ENCODE peak calls at places on chromosomes 2 and 18, in six cellular contexts. H is PC-3, F is IMR-90, O is Peyer's patch, E is coronary artery, P is fibroblast of lung. L is an unnamed sample.

GRCh38 chr18:22378672-22379282 is 38.9 kb downstream of the CTAGE1 start:
- DNase-seq in H (peak), F (peak), O (no peak), E (no peak), P (peak), L (peak)

GRCh38 chr2:186949716-186950256 is 100.8 kb upstream of the ZSWIM2 start:
- DNase-seq in H (no peak), F (no peak), O (no peak), E (no peak), P (no peak), L (no peak)

GRCh38 chr2:9565436-9566153 is 10.0 kb upstream of the ADAM17 start:
- DNase-seq in H (peak), F (peak), O (no peak), E (peak), P (peak), L (no peak)

GRCh38 chr2:203891474-203891873 is 23.9 kb downstream of the CTLA4 start:
- DNase-seq in H (no peak), F (no peak), O (no peak), E (no peak), P (no peak), L (no peak)

GRCh38 chr2:72961036-72961720 is 43.9 kb downstream of the EMX1 start:
- DNase-seq in H (no peak), F (no peak), O (no peak), E (no peak), P (no peak), L (no peak)

GRCh38 chr2:37321029-37321682 is 3.5 kb downstream of the PRKD3 start:
- DNase-seq in H (no peak), F (no peak), O (no peak), E (no peak), P (no peak), L (no peak)

GRCh38 chr2:63993871-63994270 is 25.4 kb downstream of the VPS54 start:
- DNase-seq in H (no peak), F (no peak), O (no peak), E (no peak), P (no peak), L (no peak)

GRCh38 chr2:239046822-239047221 is 198.9 kb downstream of the TWIST2 start:
- DNase-seq in H (no peak), F (no peak), O (no peak), E (no peak), P (no peak), L (no peak)

GRCh38 chr2:175432021-175432420 is 250.5 kb upstream of the ATP5MC3 start:
- DNase-seq in H (no peak), F (no peak), O (no peak), E (no peak), P (no peak), L (no peak)

GRCh38 chr2:239247401-239248245 is 153.2 kb downstream of the HDAC4 start:
- DNase-seq in H (peak), F (no peak), O (no peak), E (peak), P (no peak), L (no peak)

GRCh38 chr2:206800501-206801416 is 35.4 kb downstream of the FASTKD2 start:
- DNase-seq in H (peak), F (peak), O (peak), E (peak), P (peak), L (peak)

GRCh38 chr2:216139884-216140283 is 30.7 kb downstream of the XRCC5 start:
- DNase-seq in H (peak), F (no peak), O (peak), E (no peak), P (no peak), L (peak)

GRCh38 chr2:10228611-10229365 is 73.9 kb upstream of the HPCAL1 start:
- DNase-seq in H (no peak), F (no peak), O (no peak), E (no peak), P (no peak), L (no peak)

GRCh38 chr18:58540381-58540943 is 88.4 kb downstream of the ALPK2 start:
- DNase-seq in H (no peak), F (no peak), O (no peak), E (no peak), P (no peak), L (no peak)

GRCh38 chr18:61889541-61889940 is 3.3 kb downstream of the RNF152 start:
- DNase-seq in H (no peak), F (no peak), O (no peak), E (no peak), P (no peak), L (no peak)

GRCh38 chr2:239140346-239141020 is 260.3 kb downstream of the HDAC4 start:
- DNase-seq in H (peak), F (no peak), O (no peak), E (no peak), P (no peak), L (no peak)

GRCh38 chr2:138501427-138502252 is at the start of gene SPOPL:
- DNase-seq in H (peak), F (peak), O (peak), E (peak), P (peak), L (peak)

GRCh38 chr18:77098554-77099174 is 33.9 kb downstream of the MBP start:
- DNase-seq in H (no peak), F (no peak), O (no peak), E (no peak), P (peak), L (peak)

GRCh38 chr2:160241251-160242137 is 41.4 kb upstream of the ITGB6 start:
- DNase-seq in H (peak), F (peak), O (no peak), E (no peak), P (peak), L (no peak)

GRCh38 chr2:237448171-237448570 is 34.2 kb upstream of the COL6A3 start:
- DNase-seq in H (no peak), F (no peak), O (no peak), E (no peak), P (no peak), L (no peak)

GRCh38 chr2:127439343-127439742 is 21.1 kb downstream of the PROC start:
- DNase-seq in H (no peak), F (no peak), O (peak), E (no peak), P (no peak), L (no peak)

GRCh38 chr2:127355407-127356008 is 32.3 kb downstream of the MAP3K2 start:
- DNase-seq in H (peak), F (no peak), O (no peak), E (no peak), P (peak), L (peak)

GRCh38 chr2:237283136-237283928 is 130.6 kb downstream of the COL6A3 start:
- DNase-seq in H (peak), F (peak), O (no peak), E (no peak), P (peak), L (no peak)

GRCh38 chr18:55334875-55335274 is 253.1 kb downstream of the TCF4 start:
- DNase-seq in H (no peak), F (no peak), O (peak), E (no peak), P (no peak), L (no peak)

GRCh38 chr2:189178007-189178406 is 1.6 kb downstream of the COL5A2 start:
- DNase-seq in H (no peak), F (peak), O (no peak), E (no peak), P (peak), L (no peak)

GRCh38 chr2:54658548-54659207 is 64.8 kb upstream of the EML6 start:
- DNase-seq in H (no peak), F (peak), O (no peak), E (no peak), P (peak), L (no peak)

GRCh38 chr2:109321570-109321969 is 192.6 kb downstream of the SH3RF3 start:
- DNase-seq in H (no peak), F (peak), O (no peak), E (no peak), P (peak), L (no peak)

GRCh38 chr2:121362226-121362625 is 77.2 kb upstream of the TFCP2L1 start:
- DNase-seq in H (peak), F (no peak), O (no peak), E (no peak), P (no peak), L (no peak)

GRCh38 chr2:199441759-199442158 is 16.0 kb downstream of the SATB2 start:
- DNase-seq in H (peak), F (no peak), O (no peak), E (no peak), P (no peak), L (no peak)

GRCh38 chr2:86038291-86039081 is 67.2 kb downstream of the POLR1A start:
- DNase-seq in H (no peak), F (no peak), O (peak), E (no peak), P (peak), L (peak)

GRCh38 chr2:157190151-157190550 is 67.4 kb upstream of the GALNT5 start:
- DNase-seq in H (peak), F (peak), O (no peak), E (no peak), P (peak), L (no peak)

GRCh38 chr2:88016948-88017779 is 817 bp upstream of the RNU2-63P start:
- DNase-seq in H (no peak), F (no peak), O (peak), E (no peak), P (no peak), L (no peak)

GRCh38 chr2:101120124-101120996 is 30.8 kb downstream of the TBC1D8 start:
- DNase-seq in H (peak), F (peak), O (no peak), E (peak), P (peak), L (no peak)

GRCh38 chr2:151200277-151200676 is 61.4 kb downstream of the RBM43 start:
- DNase-seq in H (no peak), F (no peak), O (no peak), E (no peak), P (no peak), L (no peak)

GRCh38 chr2:33877348-33878016 is 278.4 kb upstream of the FAM98A start:
- DNase-seq in H (no peak), F (no peak), O (no peak), E (no peak), P (no peak), L (no peak)
- H3K27ac ChIP-seq in H (no peak), F (no peak), O (no peak), E (no peak), P (no peak), L (no peak)

GRCh38 chr2:190352668-190353536 is 9.5 kb downstream of the INPP1 start:
- DNase-seq in H (no peak), F (no peak), O (no peak), E (no peak), P (no peak), L (no peak)

GRCh38 chr2:190350371-190350770 is 7.0 kb downstream of the INPP1 start:
- DNase-seq in H (no peak), F (no peak), O (no peak), E (no peak), P (no peak), L (no peak)

GRCh38 chr2:190353537-190353899 is 10.1 kb downstream of the INPP1 start:
- DNase-seq in H (no peak), F (no peak), O (no peak), E (no peak), P (no peak), L (no peak)

GRCh38 chr2:190354003-190354690 is 10.8 kb downstream of the INPP1 start:
- DNase-seq in H (no peak), F (no peak), O (no peak), E (no peak), P (no peak), L (no peak)

GRCh38 chr2:190351955-190352354 is 8.6 kb downstream of the INPP1 start:
- DNase-seq in H (no peak), F (no peak), O (no peak), E (no peak), P (no peak), L (no peak)
- H3K27ac ChIP-seq in H (no peak), F (no peak), O (peak), E (no peak), P (no peak), L (no peak)

DNA sequence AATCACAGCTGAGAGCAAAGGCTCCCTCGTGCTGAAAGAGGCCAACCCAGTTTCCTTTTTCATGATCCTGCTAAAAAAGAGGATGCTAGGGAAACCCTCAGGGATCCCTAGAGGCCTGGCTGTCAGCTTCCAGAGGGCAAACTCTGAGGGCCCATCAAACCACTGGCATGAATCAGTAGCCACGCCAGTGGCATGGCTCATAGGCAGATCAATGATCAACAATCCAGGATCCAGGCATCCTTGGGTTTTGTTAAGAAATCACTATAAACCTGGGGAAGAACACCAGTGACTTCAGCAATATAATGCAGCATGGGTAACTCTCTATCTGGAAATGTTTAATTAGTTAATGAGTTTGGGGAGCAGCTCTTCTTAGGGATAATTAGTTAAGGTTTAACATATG is 286.5 kb downstream of the C1D start:
- DNase-seq in H (no peak), F (no peak), O (no peak), E (no peak), P (no peak), L (no peak)
- H3K27ac ChIP-seq in H (no peak), F (no peak), O (no peak), E (no peak), P (no peak), L (no peak)

DNA sequence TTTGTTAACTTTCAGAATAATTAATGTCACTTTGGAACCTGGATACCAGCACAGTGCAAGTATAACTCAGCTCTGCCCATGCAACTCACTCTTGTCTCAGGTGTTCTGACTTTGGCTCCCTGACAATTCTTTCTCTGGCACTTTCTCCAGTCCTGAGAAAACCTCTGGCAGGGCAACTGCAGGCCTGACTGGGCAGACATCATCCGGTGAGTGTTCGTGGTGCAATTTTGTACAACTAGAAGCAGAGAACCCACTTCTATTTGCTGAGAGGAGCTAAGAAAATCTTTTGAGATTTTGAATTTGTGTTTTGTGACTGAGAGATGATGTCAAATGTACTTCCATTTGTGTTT is 142.9 kb downstream of the AQP4 start:
- DNase-seq in H (no peak), F (no peak), O (no peak), E (no peak), P (no peak), L (no peak)
- H3K27ac ChIP-seq in H (no peak), F (no peak), O (no peak), E (no peak), P (no peak), L (no peak)

DNA sequence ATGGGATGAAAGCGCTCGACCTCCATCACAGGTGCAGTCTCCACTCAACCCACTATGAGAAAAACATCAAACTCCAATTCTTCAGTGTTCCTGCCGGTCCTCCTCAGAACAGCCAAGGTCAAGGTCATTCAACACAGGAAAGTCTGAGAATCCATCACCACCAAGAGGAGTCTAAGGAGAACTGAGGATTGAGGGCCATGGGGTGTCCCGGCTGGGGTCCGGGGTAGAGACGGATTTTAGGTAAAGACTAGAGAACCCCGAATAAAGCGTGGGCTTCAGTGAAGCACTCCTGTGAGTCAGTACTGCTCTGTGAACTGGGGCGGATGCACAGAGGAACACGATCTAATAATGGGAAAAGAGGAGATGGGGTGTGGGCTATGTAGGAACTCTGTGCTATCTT is 41.8 kb downstream of the PTGR3 start:
- DNase-seq in H (no peak), F (no peak), O (no peak), E (peak), P (no peak), L (no peak)
- H3K27ac ChIP-seq in H (no peak), F (no peak), O (no peak), E (no peak), P (no peak), L (no peak)